ENCODE peak calls at places on chromosomes 16 and 17, in seven cellular contexts. P is NCI-H1092 treated with DMSO at 0.1 percent for 48 hours; L is stimulated activated CD8-positive, alpha-beta memory T cell treated with anti-CD3 and anti-CD28 coated beads, Interleukin-4, amount 100 ng/mL, for 1 hour; O is HL-60; M is LNCaP clone FGC; N is renal cortical epithelial cell; D is NCI-H460. T is an unnamed sample.

GRCh38 chr17:17077861-17078732 is 35.8 kb downstream of the MPRIP start:
- DNase-seq in P (no peak), D (no peak), N (no peak), L (no peak), M (peak), O (no peak), T (no peak)

GRCh38 chr16:1309888-1310831 is 724 bp downstream of the UBE2I start:
- DNase-seq in M (no peak), N (peak), P (no peak), O (peak), L (no peak), D (no peak), T (no peak)

GRCh38 chr16:27389272-27389961 is 12.6 kb upstream of the IL21R start:
- DNase-seq in D (no peak), O (no peak), P (no peak), N (no peak), M (no peak), L (no peak), T (no peak)

GRCh38 chr17:48915459-48916282 is 7.5 kb downstream of the UBE2Z start:
- DNase-seq in N (peak), D (no peak), M (no peak), P (no peak), O (no peak), L (no peak), T (peak)

GRCh38 chr17:81713556-81714411 is 1.7 kb downstream of the SLC25A10 start:
- DNase-seq in O (no peak), D (no peak), P (no peak), M (no peak), N (no peak), L (no peak), T (peak)

GRCh38 chr17:36992701-36993100 is 43.9 kb downstream of the AATF start:
- DNase-seq in P (peak), L (no peak), D (no peak), O (no peak), N (peak), M (peak), T (no peak)

GRCh38 chr16:50878966-50879615 is 137.2 kb downstream of the CYLD start:
- DNase-seq in L (no peak), P (no peak), N (no peak), D (no peak), M (no peak), O (no peak), T (no peak)

GRCh38 chr17:48539177-48539576 is 5.7 kb downstream of the HOXB2 start:
- DNase-seq in L (no peak), O (no peak), M (no peak), N (peak), P (no peak), D (no peak), T (peak)

GRCh38 chr16:525520-526180 is 1.9 kb upstream of the CAPN15 start:
- DNase-seq in N (peak), D (peak), P (no peak), M (no peak), O (peak), L (no peak), T (peak)

GRCh38 chr16:74710401-74710800 is 9.7 kb upstream of the MLKL start:
- DNase-seq in M (no peak), L (no peak), O (no peak), D (no peak), N (no peak), P (no peak), T (no peak)

GRCh38 chr16:56506941-56507340 is 12.9 kb downstream of the BBS2 start:
- DNase-seq in O (no peak), P (no peak), D (no peak), M (no peak), L (no peak), N (no peak), T (no peak)

GRCh38 chr16:86025706-86026105 is 126.7 kb downstream of the IRF8 start:
- DNase-seq in M (no peak), O (no peak), L (no peak), D (no peak), N (no peak), P (no peak), T (no peak)

GRCh38 chr17:65202833-65203571 is 65.8 kb downstream of the RGS9 start:
- DNase-seq in P (no peak), L (no peak), O (no peak), D (no peak), N (no peak), M (no peak), T (no peak)

GRCh38 chr17:27646232-27646631 is 15.2 kb downstream of the LGALS9 start:
- DNase-seq in D (no peak), N (no peak), M (no peak), O (no peak), P (no peak), L (no peak), T (no peak)

GRCh38 chr17:49575524-49576120 is at the start of gene NXPH3:
- DNase-seq in O (peak), M (no peak), P (no peak), L (no peak), N (no peak), D (no peak), T (no peak)

GRCh38 chr16:70715113-70715711 is 29.4 kb upstream of the MTSS2 start:
- DNase-seq in L (no peak), P (peak), M (peak), D (no peak), N (peak), O (no peak), T (peak)

GRCh38 chr16:28196331-28196987 is 15.3 kb downstream of the XPO6 start:
- DNase-seq in O (no peak), L (no peak), N (no peak), D (no peak), P (no peak), M (no peak), T (no peak)

GRCh38 chr17:19769946-19770652 is 22.0 kb upstream of the ALDH3A1 start:
- DNase-seq in O (no peak), M (no peak), L (no peak), P (no peak), D (no peak), N (no peak), T (no peak)

GRCh38 chr17:66018786-66019185 is 173.1 kb downstream of the CEP112 start:
- DNase-seq in D (no peak), O (no peak), P (no peak), N (no peak), L (no peak), M (no peak), T (no peak)

GRCh38 chr16:89620406-89620841 is 7.0 kb downstream of the DPEP1 start:
- DNase-seq in P (no peak), L (no peak), M (no peak), N (no peak), D (no peak), O (no peak), T (no peak)